ENCODE peak calls at places on chromosomes 6 and 20, in seven cellular contexts. R, H, M, C, Y, S and I are unnamed samples.

GRCh38 chr6:20688710-20689500 is 154.6 kb downstream of the CDKAL1 start:
- DNase-seq in M (no peak), R (no peak), S (peak; percentile 71), H (no peak), Y (no peak), C (no peak), I (no peak)

GRCh38 chr6:38973178-38974057 is 75.2 kb upstream of the GLP1R start:
- DNase-seq in H (no peak), C (no peak), M (peak; percentile 44), R (peak; percentile 20), Y (no peak), S (peak; percentile 79), I (peak; percentile 23)

GRCh38 chr6:12570461-12571030 is 146.0 kb upstream of the PHACTR1 start:
- DNase-seq in C (no peak), M (peak; percentile 36), S (peak; percentile 59), H (no peak), R (no peak), Y (no peak), I (no peak)

GRCh38 chr20:44494266-44494665 is 18.6 kb downstream of the TTPAL start:
- DNase-seq in C (no peak), S (peak; percentile 87), Y (no peak), H (no peak), R (no peak), M (no peak), I (no peak)

GRCh38 chr6:54307412-54308036 is 717 bp upstream of the TINAG start:
- DNase-seq in S (no peak), R (no peak), H (no peak), Y (no peak), C (peak; percentile 63), M (no peak), I (no peak)

GRCh38 chr6:160260283-160261119 is 1.9 kb upstream of the SLC22A2 start:
- DNase-seq in Y (no peak), R (no peak), C (no peak), S (no peak), H (no peak), M (no peak), I (no peak)

GRCh38 chr6:169167581-169168301 is 85.9 kb downstream of the THBS2 start:
- DNase-seq in Y (peak; percentile 76), S (peak; percentile 99), R (no peak), H (peak; percentile 83), C (no peak), M (no peak), I (peak; percentile 52)

GRCh38 chr20:58891076-58891685 is 38.7 kb downstream of the GNAS start:
- DNase-seq in Y (peak; percentile 79), M (peak; percentile 79), C (peak; percentile 86), R (peak; percentile 62), S (peak; percentile 52), H (peak; percentile 82), I (peak; percentile 56)

GRCh38 chr20:19815553-19815991 is 57.5 kb downstream of the RIN2 start:
- DNase-seq in H (peak; percentile 55), C (no peak), S (peak; percentile 99), R (peak; percentile 33), Y (no peak), M (peak; percentile 83), I (peak; percentile 65)

GRCh38 chr6:23532227-23532626 is 593.8 kb upstream of the NRSN1 start:
- DNase-seq in Y (no peak), M (no peak), R (no peak), S (no peak), C (no peak), H (no peak), I (no peak)

GRCh38 chr20:17966432-17967312 is 1.9 kb downstream of the SNX5 start:
- DNase-seq in S (peak; percentile 42), R (no peak), H (no peak), C (no peak), Y (no peak), M (no peak), I (no peak)

GRCh38 chr6:74966712-74967111 is 239.1 kb downstream of the COL12A1 start:
- DNase-seq in R (no peak), Y (no peak), C (no peak), M (no peak), S (no peak), H (no peak), I (no peak)

GRCh38 chr20:56637576-56637975 is 8.5 kb downstream of the TFAP2C start:
- DNase-seq in S (no peak), Y (no peak), C (no peak), R (no peak), M (no peak), H (no peak), I (no peak)

GRCh38 chr6:115932481-115932880 is 128.2 kb downstream of the FRK start:
- DNase-seq in S (no peak), R (no peak), Y (no peak), M (no peak), C (no peak), H (no peak), I (peak; percentile 15)

GRCh38 chr6:42229720-42230119 is 12.1 kb upstream of the MRPS10 start:
- DNase-seq in M (no peak), R (no peak), H (no peak), S (no peak), C (no peak), Y (no peak), I (no peak)

GRCh38 chr20:47258745-47259695 is 97.5 kb downstream of the ZMYND8 start:
- DNase-seq in H (peak; percentile 62), S (peak; percentile 63), C (no peak), Y (no peak), R (peak; percentile 43), M (peak; percentile 33), I (no peak)
- TF ChIP-seq POLR2A in H (no peak), S (no peak), C (no peak), Y (no peak), R (no peak), M (no peak), I (no peak)

GRCh38 chr6:17291778-17292177 is 10.6 kb downstream of the RBM24 start:
- DNase-seq in R (no peak), H (peak; percentile 39), Y (no peak), M (no peak), C (no peak), S (peak; percentile 38), I (no peak)
- TF ChIP-seq POLR2A in R (no peak), H (no peak), Y (no peak), M (no peak), C (no peak), S (no peak), I (no peak)

GRCh38 chr20:33993800-33994623 is at the start of gene RALY:
- DNase-seq in C (peak; percentile 89), Y (peak; percentile 81), H (peak; percentile 92), R (peak; percentile 67), M (peak; percentile 73), S (peak; percentile 72), I (peak; percentile 58)
- TF ChIP-seq POLR2A in C (peak; percentile 89), Y (peak; percentile 99), H (peak; percentile 79), R (peak; percentile 95), M (peak; percentile 91), S (peak; percentile 97), I (peak; percentile 96)

GRCh38 chr20:32831982-32832381 is 12.2 kb downstream of the MAPRE1 start:
- DNase-seq in C (no peak), M (no peak), Y (no peak), R (no peak), H (no peak), S (no peak), I (no peak)
- TF ChIP-seq POLR2A in C (no peak), M (no peak), Y (no peak), R (no peak), H (no peak), S (no peak), I (no peak)

DNA sequence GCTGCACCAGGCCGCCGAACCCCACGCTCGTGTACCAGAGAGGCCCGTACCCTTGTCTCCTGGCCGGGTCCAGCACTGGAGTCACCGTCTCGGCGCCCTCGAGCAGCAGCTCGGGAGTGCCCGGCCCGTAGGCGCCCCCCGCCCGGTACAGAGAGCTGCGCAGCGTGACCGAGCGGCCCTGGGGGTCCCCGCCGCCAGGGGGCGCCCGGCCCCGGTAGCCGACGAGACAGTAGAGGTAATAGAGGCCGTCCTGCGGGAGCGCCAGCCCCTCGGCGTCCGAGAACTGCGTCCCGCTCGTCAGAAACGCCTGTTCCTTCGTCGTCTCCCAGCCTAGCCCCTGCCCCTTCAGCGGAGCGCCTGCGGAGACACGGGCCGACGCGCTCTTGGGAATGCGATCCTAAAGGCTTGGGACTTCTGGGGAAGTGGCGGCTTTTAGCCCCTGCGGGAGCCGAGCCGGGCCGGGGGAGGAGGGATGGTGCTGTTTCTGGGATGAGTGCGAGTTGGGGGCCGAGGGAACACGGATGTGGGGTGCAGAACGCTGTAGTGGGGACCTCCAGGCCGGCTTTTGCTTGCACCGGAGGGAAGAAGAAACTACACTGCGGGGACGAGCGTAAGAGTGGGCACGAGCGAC is 1.3 kb downstream of the LTB start:
- DNase-seq in M (peak; percentile 79), S (peak; percentile 71), H (peak; percentile 94), C (peak; percentile 88), Y (peak; percentile 88), R (peak; percentile 81), I (peak; percentile 59)
- TF ChIP-seq POLR2A in M (peak; percentile 6), S (no peak), H (no peak), C (peak; percentile 48), Y (peak; percentile 52), R (peak; percentile 10), I (peak; percentile 44)

GRCh38 chr6:3068329-3069223 is at the start of gene RIPK1:
- DNase-seq in R (peak; percentile 88), M (peak; percentile 94), C (peak; percentile 97), S (peak; percentile 84), Y (peak; percentile 94), H (peak; percentile 97), I (peak; percentile 93)
- TF ChIP-seq POLR2A in R (peak; percentile 80), M (peak; percentile 85), C (peak; percentile 95), S (peak; percentile 92), Y (peak; percentile 92), H (peak; percentile 50), I (peak; percentile 68)

GRCh38 chr20:15949391-15949790 is 623.9 kb downstream of the KIF16B start:
- DNase-seq in M (no peak), R (no peak), H (no peak), C (no peak), S (no peak), Y (no peak), I (no peak)

DNA sequence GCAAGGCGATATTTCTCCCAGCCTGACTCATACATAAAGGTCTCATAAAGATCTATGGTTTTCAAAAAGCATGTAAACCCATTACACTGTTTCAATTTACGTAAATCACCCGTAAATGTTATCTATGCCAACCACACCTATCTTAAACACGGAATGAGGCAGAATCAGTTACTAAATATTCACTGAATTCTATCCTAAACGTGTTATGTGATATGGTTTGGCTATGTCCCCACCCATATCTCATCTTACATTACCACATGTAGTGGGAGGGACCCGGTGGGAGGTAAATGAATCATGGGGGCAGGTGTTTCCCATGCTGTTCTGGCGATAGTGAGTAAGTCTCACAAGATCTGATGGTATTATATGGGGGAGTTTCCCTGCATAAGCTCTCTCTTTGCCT is 621.5 kb downstream of the KIF16B start:
- DNase-seq in C (no peak), Y (no peak), R (no peak), H (no peak), M (no peak), S (no peak), I (no peak)
- TF ChIP-seq POLR2A in C (no peak), Y (no peak), R (no peak), H (no peak), M (no peak), S (no peak), I (no peak)

GRCh38 chr6:30689022-30689865 is 1.5 kb downstream of the NRM start:
- DNase-seq in C (no peak), M (no peak), R (no peak), S (no peak), Y (no peak), H (no peak), I (no peak)
- TF ChIP-seq POLR2A in C (no peak), M (no peak), R (no peak), S (no peak), Y (no peak), H (no peak), I (no peak)